ENCODE peak calls at places on chromosomes 13 and 19, in nine cellular contexts. U is fibroblast of the conjunctiva, K is AG04450, R is GM19239, I is NCI-H2107, D is AG10803, L is hepatocyte, T is T follicular helper cell, H is thoracic aorta. A is an unnamed sample.

GRCh38 chr19:17260842-17261325 is 3.7 kb downstream of the USHBP1 start:
- DNase-seq in U (peak), K (no peak), R (peak), I (peak), D (peak), L (peak), T (peak), H (no peak), A (no peak)

GRCh38 chr19:1624458-1624857 is 19.2 kb upstream of the UQCR11 start:
- DNase-seq in U (peak), K (no peak), R (peak), I (no peak), D (peak), L (peak), T (peak), H (no peak), A (no peak)

GRCh38 chr13:73138967-73139491 is 80.2 kb downstream of the KLF5 start:
- DNase-seq in U (no peak), K (no peak), R (no peak), I (no peak), D (no peak), L (peak), T (no peak), H (no peak), A (no peak)

GRCh38 chr13:97259787-97260641 is 37.9 kb downstream of the MBNL2 start:
- DNase-seq in U (no peak), K (no peak), R (no peak), I (no peak), D (peak), L (peak), T (no peak), H (no peak), A (no peak)

GRCh38 chr13:112055417-112056206 is 11.3 kb upstream of the SOX1 start:
- DNase-seq in U (no peak), K (no peak), R (no peak), I (no peak), D (no peak), L (no peak), T (no peak), H (no peak), A (no peak)

GRCh38 chr13:61413572-61413971 is 2.1 kb downstream of the PCDH20 start:
- DNase-seq in U (no peak), K (no peak), R (no peak), I (no peak), D (no peak), L (peak), T (no peak), H (no peak), A (no peak)

GRCh38 chr13:110869231-110869804 is 45.6 kb downstream of the ANKRD10 start:
- DNase-seq in U (no peak), K (no peak), R (no peak), I (no peak), D (no peak), L (no peak), T (no peak), H (no peak), A (no peak)

GRCh38 chr13:79044415-79044814 is 361.6 kb downstream of the RBM26 start:
- DNase-seq in U (no peak), K (no peak), R (no peak), I (no peak), D (no peak), L (no peak), T (no peak), H (no peak), A (no peak)

GRCh38 chr19:34994643-34995471 is 5.3 kb upstream of the GRAMD1A start:
- DNase-seq in U (no peak), K (no peak), R (no peak), I (no peak), D (no peak), L (peak), T (no peak), H (no peak), A (no peak)

GRCh38 chr13:90808838-90809237 is 538.6 kb upstream of the MIR17HG start:
- DNase-seq in U (no peak), K (no peak), R (no peak), I (no peak), D (no peak), L (no peak), T (no peak), H (no peak), A (no peak)